ENCODE peak calls at places on chromosome 20, in seven cellular contexts. A is colonic mucosa, O is A549, I is ascending aorta, X is fibroblast of lung, R is tibial artery, Q is tibial nerve. B is an unnamed sample.

GRCh38 chr20:35603695-35604443 is 11.8 kb upstream of the SPAG4 start:
- DNase-seq in A (no peak), O (no peak), I (no peak), X (no peak), R (no peak), Q (no peak), B (no peak)

GRCh38 chr20:18039063-18039462 is 18.7 kb downstream of the OVOL2 start:
- DNase-seq in A (no peak), O (no peak), I (no peak), X (no peak), R (no peak), Q (no peak), B (no peak)

GRCh38 chr20:46520976-46521579 is 7.7 kb upstream of the ZNF334 start:
- DNase-seq in A (peak), O (peak), I (no peak), X (peak), R (peak), Q (no peak), B (no peak)

GRCh38 chr20:46226602-46227001 is 81.7 kb downstream of the CDH22 start:
- DNase-seq in A (no peak), O (peak), I (no peak), X (peak), R (no peak), Q (no peak), B (no peak)

GRCh38 chr20:14295238-14295637 is 42.2 kb downstream of the FLRT3 start:
- DNase-seq in A (no peak), O (no peak), I (no peak), X (no peak), R (no peak), Q (no peak), B (no peak)

GRCh38 chr20:11170565-11170964 is 496.8 kb upstream of the JAG1 start:
- DNase-seq in A (no peak), O (no peak), I (no peak), X (peak), R (no peak), Q (no peak), B (no peak)

GRCh38 chr20:4886771-4887527 is 114.4 kb downstream of the SLC23A2 start:
- DNase-seq in A (no peak), O (no peak), I (no peak), X (no peak), R (no peak), Q (no peak), B (no peak)

GRCh38 chr20:642398-643174 is 10.4 kb downstream of the SRXN1 start:
- DNase-seq in A (no peak), O (peak), I (no peak), X (peak), R (no peak), Q (no peak), B (peak)

GRCh38 chr20:2132461-2132901 is 30.9 kb downstream of the STK35 start:
- DNase-seq in A (no peak), O (no peak), I (no peak), X (peak), R (no peak), Q (no peak), B (no peak)

GRCh38 chr20:45355209-45355608 is 7.0 kb upstream of the SDC4 start:
- DNase-seq in A (no peak), O (peak), I (no peak), X (peak), R (no peak), Q (no peak), B (no peak)

GRCh38 chr20:21609221-21609620 is 95.4 kb upstream of the NKX2-2 start:
- DNase-seq in A (no peak), O (no peak), I (no peak), X (no peak), R (no peak), Q (no peak), B (no peak)

GRCh38 chr20:36493013-36493800 is 48.1 kb upstream of the MYL9 start:
- DNase-seq in A (peak), O (peak), I (no peak), X (no peak), R (no peak), Q (no peak), B (no peak)

DNA sequence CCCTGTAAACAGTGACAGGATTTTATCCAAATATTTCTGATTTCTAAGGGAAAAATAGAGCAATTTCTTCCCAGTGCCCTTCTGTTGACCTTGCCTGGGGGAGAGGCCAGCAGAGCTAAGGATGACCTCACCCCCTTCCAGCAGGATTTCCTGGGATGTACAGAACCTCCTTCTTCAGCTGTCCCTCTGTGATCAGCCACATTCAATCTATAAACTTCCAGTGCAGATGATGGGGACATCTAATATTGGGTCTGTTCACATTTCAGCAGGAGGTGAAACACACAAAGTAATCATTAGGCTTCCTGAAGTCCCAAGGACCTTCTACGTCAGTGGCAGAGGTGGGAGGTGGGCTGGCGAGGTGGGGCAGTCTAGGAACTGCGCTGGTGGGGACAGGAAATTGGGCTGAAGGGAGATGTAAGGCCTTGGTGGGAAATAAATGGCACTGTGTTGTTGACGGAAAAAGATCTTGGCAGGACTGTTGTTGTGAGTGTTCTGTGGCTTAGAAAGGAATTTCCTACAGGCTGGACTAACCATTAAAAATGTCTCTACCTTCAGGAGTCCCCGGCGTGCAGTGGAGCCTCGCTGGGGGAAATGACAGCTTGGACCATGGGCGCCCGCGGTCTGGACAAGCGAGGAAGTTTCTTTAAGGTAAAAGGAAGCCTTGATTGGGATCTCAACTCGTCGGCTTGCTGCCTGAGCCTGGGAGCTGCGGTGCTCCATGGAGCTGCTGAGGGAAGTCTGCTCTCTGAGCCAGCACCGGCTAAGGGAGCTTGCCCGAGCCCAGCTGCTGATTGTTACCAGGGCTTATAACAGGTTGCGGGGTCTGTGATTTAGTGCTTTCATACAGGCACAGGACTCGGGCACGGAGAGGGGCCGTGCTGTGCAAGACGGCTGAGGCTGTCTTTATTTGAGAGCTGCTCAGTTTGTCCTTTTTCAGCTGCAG is 127.9 kb upstream of the NAA20 start:
- DNase-seq in A (peak), O (peak), I (no peak), X (peak), R (peak), Q (no peak), B (no peak)
- H3K27ac ChIP-seq in A (peak), O (peak), I (peak), X (peak), R (peak), Q (peak), B (peak)

DNA sequence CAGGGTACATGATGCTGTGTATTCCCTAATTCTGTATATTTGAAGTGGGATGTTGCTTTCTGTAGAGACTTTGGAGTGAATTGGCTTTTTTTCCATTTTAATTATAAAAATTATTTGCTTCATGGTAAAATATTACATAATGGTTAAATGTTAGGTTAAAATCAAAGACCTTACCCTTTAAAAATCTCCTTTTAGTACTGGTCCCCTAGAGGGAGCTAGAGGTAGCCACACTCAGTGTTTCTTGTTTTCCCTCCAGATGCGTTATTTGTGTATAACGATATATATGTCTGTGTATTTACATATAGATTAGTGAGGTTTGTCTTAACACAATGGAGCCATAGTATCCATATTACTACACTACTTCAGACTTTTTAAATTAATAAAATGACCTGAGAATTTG is 146.7 kb downstream of the PLCB4 start:
- DNase-seq in A (no peak), O (peak), I (no peak), X (no peak), R (no peak), Q (no peak), B (no peak)
- TF ChIP-seq CTCF in A (peak), O (peak), I (no peak), X (peak), R (no peak), Q (no peak), B (no peak)

GRCh38 chr20:50289581-50289980 is 99.0 kb downstream of the CEBPB start:
- DNase-seq in A (no peak), O (no peak), I (no peak), X (no peak), R (no peak), Q (no peak), B (no peak)

GRCh38 chr20:50287512-50287911 is 96.9 kb downstream of the CEBPB start:
- DNase-seq in A (no peak), O (no peak), I (no peak), X (no peak), R (no peak), Q (no peak), B (no peak)

GRCh38 chr20:50286174-50286511 is 95.5 kb downstream of the CEBPB start:
- DNase-seq in A (no peak), O (no peak), I (no peak), X (no peak), R (no peak), Q (no peak), B (no peak)

GRCh38 chr20:50286609-50287008 is 96.0 kb downstream of the CEBPB start:
- DNase-seq in A (no peak), O (peak), I (no peak), X (peak), R (peak), Q (peak), B (peak)

GRCh38 chr20:50288128-50288623 is 97.5 kb downstream of the CEBPB start:
- DNase-seq in A (no peak), O (no peak), I (no peak), X (no peak), R (no peak), Q (no peak), B (no peak)
- H3K27ac ChIP-seq in A (no peak), O (peak), I (no peak), X (no peak), R (no peak), Q (peak), B (no peak)

DNA sequence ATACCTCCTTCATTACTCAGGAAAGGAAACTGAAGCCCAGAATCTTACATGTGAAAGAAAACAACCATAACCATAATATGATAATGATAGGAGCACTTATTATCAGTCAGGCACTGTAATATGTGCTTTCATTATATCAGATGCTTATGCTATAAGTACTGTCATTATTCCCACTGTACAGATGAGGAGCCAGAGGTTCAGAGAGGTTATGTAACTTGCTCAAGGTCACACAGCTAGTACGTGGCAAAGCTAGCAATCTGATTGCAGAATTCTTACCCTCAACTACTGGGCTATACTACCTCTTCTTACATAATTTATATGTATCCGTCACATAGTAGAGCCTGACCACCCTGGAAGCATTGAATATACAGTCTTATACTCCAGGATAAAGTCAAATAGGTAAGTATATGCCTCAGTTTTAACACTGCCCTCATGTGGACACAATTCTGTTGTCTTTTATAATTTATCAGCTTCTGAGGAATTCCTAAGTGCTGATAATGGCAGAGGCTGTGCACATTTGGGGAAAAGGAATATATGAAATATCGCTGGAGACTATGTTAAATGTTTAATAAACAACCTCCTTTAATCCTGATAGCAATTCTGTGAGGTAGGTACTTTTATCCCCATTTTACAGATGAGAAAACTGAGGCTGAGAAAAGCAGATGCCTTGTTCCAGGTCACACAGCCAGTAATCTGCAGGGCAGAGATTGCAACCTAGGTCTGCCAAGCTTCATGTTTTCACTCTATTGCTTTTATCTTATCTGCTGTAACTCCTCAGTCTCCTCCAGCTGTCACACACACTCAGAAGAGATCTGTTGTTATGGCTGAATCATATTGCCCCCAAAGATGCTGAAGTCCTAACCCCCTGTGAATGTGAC is 13.4 kb downstream of the BCAS1 start:
- DNase-seq in A (no peak), O (no peak), I (no peak), X (no peak), R (no peak), Q (no peak), B (no peak)
- TF ChIP-seq CTCF in A (no peak), O (no peak), I (no peak), X (no peak), R (no peak), Q (no peak), B (no peak)

GRCh38 chr20:59222239-59222981 is 58.8 kb downstream of the ZNF831 start:
- DNase-seq in A (peak), O (peak), I (no peak), X (peak), R (peak), Q (peak), B (peak)
- H3K27ac ChIP-seq in A (no peak), O (peak), I (no peak), X (no peak), R (no peak), Q (peak), B (peak)

GRCh38 chr20:63580796-63581461 is 6.9 kb upstream of the HELZ2 start:
- DNase-seq in A (no peak), O (peak), I (no peak), X (peak), R (no peak), Q (no peak), B (no peak)
- TF ChIP-seq CTCF in A (peak), O (peak), I (no peak), X (peak), R (no peak), Q (no peak), B (no peak)

GRCh38 chr20:61353996-61354390 is 101.9 kb downstream of the CDH4 start:
- DNase-seq in A (no peak), O (no peak), I (no peak), X (no peak), R (no peak), Q (no peak), B (no peak)

GRCh38 chr20:61355585-61355984 is 103.5 kb downstream of the CDH4 start:
- DNase-seq in A (no peak), O (no peak), I (no peak), X (no peak), R (no peak), Q (no peak), B (no peak)

GRCh38 chr20:61355096-61355495 is 103.0 kb downstream of the CDH4 start:
- DNase-seq in A (no peak), O (no peak), I (no peak), X (peak), R (no peak), Q (no peak), B (no peak)

GRCh38 chr20:61353261-61353995 is 101.4 kb downstream of the CDH4 start:
- DNase-seq in A (no peak), O (no peak), I (no peak), X (peak), R (no peak), Q (no peak), B (no peak)

DNA sequence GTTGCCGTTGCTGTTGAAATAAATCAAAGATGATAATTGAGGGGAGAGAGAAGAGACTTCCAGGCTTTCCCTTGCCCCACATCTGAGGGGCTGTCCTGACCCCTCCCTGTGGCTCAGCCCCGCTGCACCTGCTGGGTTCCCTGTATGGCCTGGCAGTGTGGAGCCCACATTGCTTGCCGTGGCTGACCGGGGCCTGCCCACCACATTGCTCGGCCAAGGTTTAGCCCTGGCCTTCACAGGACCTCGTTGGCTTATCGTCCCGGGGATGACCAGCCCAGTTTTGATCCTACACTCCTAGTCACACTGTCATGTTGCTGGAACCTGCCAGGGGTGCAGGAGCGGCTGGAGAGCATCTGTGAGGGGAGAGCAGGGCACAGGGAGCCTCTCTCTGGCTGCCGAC is 102.4 kb downstream of the CDH4 start:
- DNase-seq in A (no peak), O (no peak), I (no peak), X (no peak), R (no peak), Q (no peak), B (no peak)
- H3K27ac ChIP-seq in A (no peak), O (no peak), I (no peak), X (no peak), R (no peak), Q (no peak), B (no peak)